ENCODE peak calls at places on chromosomes 12 and 14, in eight cellular contexts. U, W, Q, E, I, B, H and D are unnamed samples.

GRCh38 chr14:52021971-52022600 is 32.7 kb downstream of the RTRAF start:
- DNase-seq in U (no peak), W (no peak), Q (no peak), E (no peak), I (no peak), B (no peak), H (no peak), D (no peak)

GRCh38 chr14:75660630-75661498 is at the start of the genes ERG28 and TTLL5:
- DNase-seq in U (peak; percentile 94), W (peak; percentile 99), Q (peak; percentile 94), E (peak; percentile 97), I (peak; percentile 99), B (peak; percentile 98), H (peak; percentile 98), D (peak; percentile 99)

GRCh38 chr12:6426882-6427671 is 17.7 kb upstream of the CD27 start:
- DNase-seq in U (no peak), W (no peak), Q (peak; percentile 40), E (no peak), I (no peak), B (no peak), H (no peak), D (no peak)

GRCh38 chr14:84021433-84021832 is 1508.5 kb upstream of the FLRT2 start:
- DNase-seq in U (no peak), W (no peak), Q (no peak), E (no peak), I (no peak), B (no peak), H (no peak), D (no peak)

GRCh38 chr12:131093971-131094830 is 140.5 kb downstream of the ADGRD1 start:
- DNase-seq in U (peak; percentile 10), W (peak; percentile 18), Q (no peak), E (peak; percentile 11), I (no peak), B (peak; percentile 37), H (no peak), D (no peak)

GRCh38 chr14:75578099-75578785 is at the start of gene FLVCR2:
- DNase-seq in U (peak; percentile 76), W (peak; percentile 92), Q (no peak), E (peak; percentile 84), I (peak; percentile 62), B (peak; percentile 89), H (peak; percentile 86), D (peak; percentile 79)

GRCh38 chr14:54252072-54252730 is 144.6 kb upstream of the CDKN3 start:
- DNase-seq in U (no peak), W (no peak), Q (no peak), E (no peak), I (peak; percentile 63), B (no peak), H (no peak), D (no peak)

GRCh38 chr12:53046655-53047220 is 3.1 kb upstream of the TNS2 start:
- DNase-seq in U (peak; percentile 89), W (peak; percentile 90), Q (no peak), E (peak; percentile 94), I (peak; percentile 86), B (peak; percentile 93), H (peak; percentile 88), D (peak; percentile 91)

GRCh38 chr12:69966409-69966808 is 141.4 kb downstream of the MYRFL start:
- DNase-seq in U (peak; percentile 48), W (no peak), Q (no peak), E (no peak), I (peak; percentile 47), B (peak; percentile 49), H (no peak), D (no peak)

GRCh38 chr12:91940322-91940721 is 205.3 kb downstream of the BTG1 start:
- DNase-seq in U (no peak), W (no peak), Q (no peak), E (no peak), I (no peak), B (no peak), H (no peak), D (no peak)

GRCh38 chr12:104187446-104188155 is 28.0 kb upstream of the TXNRD1 start:
- DNase-seq in U (no peak), W (no peak), Q (no peak), E (no peak), I (no peak), B (no peak), H (no peak), D (no peak)
- H3K27ac ChIP-seq in U (no peak overlapping the region), W (no peak overlapping the region), Q (no peak overlapping the region), E (no peak overlapping the region), I (no peak overlapping the region), B (no peak overlapping the region), H (no peak overlapping the region), D (no peak overlapping the region)

GRCh38 chr12:125185311-125185739 is 120.1 kb downstream of the AACS start:
- DNase-seq in U (no peak), W (no peak), Q (no peak), E (no peak), I (no peak), B (no peak), H (no peak), D (no peak)

GRCh38 chr12:125184213-125184952 is 119.1 kb downstream of the AACS start:
- DNase-seq in U (no peak), W (no peak), Q (no peak), E (no peak), I (no peak), B (no peak), H (no peak), D (no peak)

GRCh38 chr12:125186471-125187147 is 121.4 kb downstream of the AACS start:
- DNase-seq in U (no peak), W (no peak), Q (no peak), E (no peak), I (no peak), B (no peak), H (no peak), D (peak; percentile 9)

GRCh38 chr12:125187148-125187733 is 122.0 kb downstream of the AACS start:
- DNase-seq in U (no peak), W (no peak), Q (no peak), E (no peak), I (no peak), B (no peak), H (no peak), D (no peak)

DNA sequence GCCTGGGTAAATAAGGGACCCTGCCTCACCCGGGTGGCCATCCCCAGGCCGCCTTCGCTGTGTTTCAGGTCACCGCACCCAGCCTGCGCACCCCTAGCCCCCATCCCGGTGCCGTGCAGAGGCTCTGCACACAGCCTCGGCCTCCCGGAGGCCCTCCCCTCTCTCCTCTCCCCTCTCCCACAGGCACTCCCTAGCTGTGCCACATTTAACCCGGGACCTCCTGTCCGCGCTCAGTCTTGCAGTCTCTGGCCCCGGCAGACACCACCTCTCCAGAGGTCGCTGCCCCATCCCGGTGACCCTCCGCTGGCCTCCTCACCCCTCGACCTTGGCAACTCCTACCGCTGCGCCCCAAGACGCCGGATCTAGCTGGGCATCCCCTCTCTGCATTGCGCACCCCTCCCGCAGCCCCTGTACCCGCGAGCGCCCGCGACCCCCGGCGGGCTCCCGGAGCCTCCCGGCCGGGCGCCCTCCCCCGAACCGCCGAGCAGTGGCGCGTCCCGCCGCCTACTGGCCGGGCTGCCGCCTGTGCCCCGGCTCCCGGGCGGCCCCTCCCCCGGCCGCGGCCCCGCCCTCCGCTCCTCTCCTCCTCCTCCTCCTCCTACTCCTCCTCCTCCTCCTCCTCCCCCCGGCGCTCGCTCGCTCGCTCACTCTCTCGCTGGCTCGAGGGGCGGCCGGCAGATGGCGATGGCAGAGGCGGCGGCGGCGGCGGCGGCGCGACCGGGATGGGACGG is 120.7 kb downstream of the AACS start:
- DNase-seq in U (no peak), W (peak; percentile 80), Q (no peak), E (no peak), I (peak; percentile 74), B (peak; percentile 82), H (peak; percentile 59), D (peak; percentile 83)
- H3K4me3 ChIP-seq in U (peak within 1 kb of the TSS; percentile 63), W (peak within 1 kb of the TSS; percentile 31), Q (no peak within 1 kb of the TSS), E (no peak within 1 kb of the TSS), I (peak within 1 kb of the TSS; percentile 47), B (peak within 1 kb of the TSS; percentile 66), H (peak within 1 kb of the TSS; percentile 10), D (no peak within 1 kb of the TSS)

GRCh38 chr14:32469388-32470160 is 140.5 kb downstream of the AKAP6 start:
- DNase-seq in U (no peak), W (no peak), Q (no peak), E (no peak), I (peak; percentile 55), B (no peak), H (no peak), D (no peak)
- H3K27ac ChIP-seq in U (no peak overlapping the region), W (no peak overlapping the region), Q (no peak overlapping the region), E (no peak overlapping the region), I (peak overlapping the region; percentile 43), B (peak overlapping the region; percentile 51), H (no peak overlapping the region), D (no peak overlapping the region)

GRCh38 chr12:16607895-16608294 is 1.9 kb upstream of the LMO3 start:
- DNase-seq in U (no peak), W (peak; percentile 52), Q (no peak), E (no peak), I (no peak), B (no peak), H (no peak), D (peak; percentile 33)
- H3K4me3 ChIP-seq in U (no peak overlapping the region), W (peak overlapping the region; percentile 56), Q (no peak overlapping the region), E (no peak overlapping the region), I (no peak overlapping the region), B (no peak overlapping the region), H (no peak overlapping the region), D (no peak overlapping the region)

GRCh38 chr12:47388712-47389111 is 309.0 kb upstream of the AMIGO2 start:
- DNase-seq in U (no peak), W (no peak), Q (no peak), E (no peak), I (no peak), B (no peak), H (no peak), D (no peak)

GRCh38 chr12:47387991-47388390 is 308.2 kb upstream of the AMIGO2 start:
- DNase-seq in U (no peak), W (no peak), Q (no peak), E (no peak), I (no peak), B (no peak), H (no peak), D (no peak)

GRCh38 chr12:47394070-47394469 is 311.8 kb downstream of the RPAP3 start:
- DNase-seq in U (no peak), W (no peak), Q (no peak), E (no peak), I (peak; percentile 32), B (no peak), H (no peak), D (no peak)

GRCh38 chr12:47393403-47393790 is 312.4 kb downstream of the RPAP3 start:
- DNase-seq in U (no peak), W (no peak), Q (no peak), E (no peak), I (peak; percentile 31), B (no peak), H (no peak), D (no peak)

GRCh38 chr12:47391566-47391965 is 311.8 kb upstream of the AMIGO2 start:
- DNase-seq in U (no peak), W (no peak), Q (peak; percentile 50), E (no peak), I (no peak), B (no peak), H (no peak), D (peak; percentile 10)
- H3K27ac ChIP-seq in U (no peak overlapping the region), W (no peak overlapping the region), Q (peak overlapping the region; percentile 74), E (no peak overlapping the region), I (peak overlapping the region; percentile 73), B (no peak overlapping the region), H (no peak overlapping the region), D (no peak overlapping the region)